ENCODE peak calls at places on chromosome 21, in seven cellular contexts. One of them, this sample, is unnamed.

GRCh38 chr21:39384674-39385298 is 35.9 kb upstream of the HMGN1 start:
- DNase-seq in psoas muscle: no peak
- DNase-seq in CD8-positive, alpha-beta T cell: no peak
- DNase-seq in uterus: no peak
- DNase-seq in lower lobe of right lung: no peak
- DNase-seq in brain microvascular endothelial cell: peak
- DNase-seq in body of pancreas: no peak
- DNase-seq in this sample: no peak

GRCh38 chr21:21046063-21046462 is 47.9 kb downstream of the NCAM2 start:
- DNase-seq in psoas muscle: no peak
- DNase-seq in CD8-positive, alpha-beta T cell: no peak
- DNase-seq in uterus: no peak
- DNase-seq in lower lobe of right lung: no peak
- DNase-seq in brain microvascular endothelial cell: no peak
- DNase-seq in body of pancreas: no peak
- DNase-seq in this sample: no peak

GRCh38 chr21:29812947-29813346 is 126.8 kb downstream of the GRIK1 start:
- DNase-seq in uterus: no peak
- DNase-seq in brain microvascular endothelial cell: no peak
- DNase-seq in body of pancreas: no peak
- DNase-seq in lower lobe of right lung: no peak
- DNase-seq in CD8-positive, alpha-beta T cell: no peak
- DNase-seq in psoas muscle: no peak
- DNase-seq in this sample: no peak

GRCh38 chr21:29290245-29290644 is 8.5 kb upstream of the BACH1 start:
- DNase-seq in CD8-positive, alpha-beta T cell: no peak
- DNase-seq in uterus: no peak
- DNase-seq in lower lobe of right lung: no peak
- DNase-seq in body of pancreas: no peak
- DNase-seq in psoas muscle: no peak
- DNase-seq in brain microvascular endothelial cell: no peak
- DNase-seq in this sample: no peak

GRCh38 chr21:39079617-39080016 is 103.6 kb downstream of the PSMG1 start:
- DNase-seq in uterus: no peak
- DNase-seq in body of pancreas: peak
- DNase-seq in brain microvascular endothelial cell: peak
- DNase-seq in lower lobe of right lung: peak
- DNase-seq in psoas muscle: peak
- DNase-seq in CD8-positive, alpha-beta T cell: no peak
- DNase-seq in this sample: no peak

GRCh38 chr21:20086508-20086907 is 911.7 kb upstream of the NCAM2 start:
- DNase-seq in lower lobe of right lung: no peak
- DNase-seq in brain microvascular endothelial cell: no peak
- DNase-seq in CD8-positive, alpha-beta T cell: no peak
- DNase-seq in uterus: no peak
- DNase-seq in psoas muscle: no peak
- DNase-seq in body of pancreas: no peak
- DNase-seq in this sample: no peak

GRCh38 chr21:41369105-41369914 is 7.5 kb downstream of the MX2 start:
- DNase-seq in lower lobe of right lung: peak
- DNase-seq in body of pancreas: peak
- DNase-seq in uterus: no peak
- DNase-seq in psoas muscle: peak
- DNase-seq in CD8-positive, alpha-beta T cell: peak
- DNase-seq in brain microvascular endothelial cell: no peak
- DNase-seq in this sample: peak

GRCh38 chr21:36917487-36918158 is 48.8 kb downstream of the HLCS start:
- DNase-seq in lower lobe of right lung: no peak
- DNase-seq in brain microvascular endothelial cell: peak
- DNase-seq in psoas muscle: no peak
- DNase-seq in CD8-positive, alpha-beta T cell: no peak
- DNase-seq in uterus: no peak
- DNase-seq in body of pancreas: peak
- DNase-seq in this sample: peak

GRCh38 chr21:42110691-42111469 is 39.8 kb downstream of the UMODL1 start:
- DNase-seq in psoas muscle: peak
- DNase-seq in body of pancreas: no peak
- DNase-seq in CD8-positive, alpha-beta T cell: no peak
- DNase-seq in uterus: no peak
- DNase-seq in brain microvascular endothelial cell: no peak
- DNase-seq in lower lobe of right lung: no peak
- DNase-seq in this sample: no peak

GRCh38 chr21:38769253-38769780 is 36.4 kb upstream of the ETS2 start:
- DNase-seq in CD8-positive, alpha-beta T cell: no peak
- DNase-seq in lower lobe of right lung: no peak
- DNase-seq in brain microvascular endothelial cell: peak
- DNase-seq in uterus: no peak
- DNase-seq in psoas muscle: no peak
- DNase-seq in body of pancreas: no peak
- DNase-seq in this sample: no peak

GRCh38 chr21:40752125-40752524 is 94.8 kb downstream of the DSCAM start:
- DNase-seq in psoas muscle: no peak
- DNase-seq in brain microvascular endothelial cell: no peak
- DNase-seq in lower lobe of right lung: no peak
- DNase-seq in body of pancreas: no peak
- DNase-seq in CD8-positive, alpha-beta T cell: no peak
- DNase-seq in uterus: no peak
- DNase-seq in this sample: peak

GRCh38 chr21:23874271-23874670 is 1733.0 kb downstream of the MRPL39 start:
- DNase-seq in uterus: no peak
- DNase-seq in CD8-positive, alpha-beta T cell: no peak
- DNase-seq in brain microvascular endothelial cell: no peak
- DNase-seq in lower lobe of right lung: no peak
- DNase-seq in body of pancreas: no peak
- DNase-seq in psoas muscle: no peak
- DNase-seq in this sample: no peak

GRCh38 chr21:42319851-42320602 is 4.8 kb upstream of the TFF3 start:
- DNase-seq in brain microvascular endothelial cell: no peak
- DNase-seq in uterus: peak
- DNase-seq in body of pancreas: peak
- DNase-seq in CD8-positive, alpha-beta T cell: no peak
- DNase-seq in psoas muscle: no peak
- DNase-seq in lower lobe of right lung: no peak
- DNase-seq in this sample: peak

GRCh38 chr21:38095220-38095619 is 161.6 kb upstream of the KCNJ15 start:
- DNase-seq in uterus: no peak
- DNase-seq in brain microvascular endothelial cell: peak
- DNase-seq in lower lobe of right lung: no peak
- DNase-seq in body of pancreas: no peak
- DNase-seq in CD8-positive, alpha-beta T cell: no peak
- DNase-seq in psoas muscle: no peak
- DNase-seq in this sample: no peak

GRCh38 chr21:28177008-28177603 is 815.6 kb downstream of the LTN1 start:
- DNase-seq in body of pancreas: no peak
- DNase-seq in uterus: no peak
- DNase-seq in psoas muscle: no peak
- DNase-seq in CD8-positive, alpha-beta T cell: no peak
- DNase-seq in brain microvascular endothelial cell: no peak
- DNase-seq in lower lobe of right lung: no peak
- DNase-seq in this sample: no peak

GRCh38 chr21:36703626-36704280 is 4.8 kb downstream of the SIM2 start:
- DNase-seq in brain microvascular endothelial cell: no peak
- DNase-seq in psoas muscle: no peak
- DNase-seq in lower lobe of right lung: no peak
- DNase-seq in body of pancreas: no peak
- DNase-seq in uterus: no peak
- DNase-seq in CD8-positive, alpha-beta T cell: no peak
- DNase-seq in this sample: no peak

GRCh38 chr21:39388811-39389155 is 39.9 kb upstream of the HMGN1 start:
- DNase-seq in body of pancreas: no peak
- DNase-seq in lower lobe of right lung: no peak
- DNase-seq in uterus: no peak
- DNase-seq in psoas muscle: no peak
- DNase-seq in brain microvascular endothelial cell: no peak
- DNase-seq in CD8-positive, alpha-beta T cell: no peak
- DNase-seq in this sample: no peak

GRCh38 chr21:23963454-23963853 is 1643.8 kb downstream of the MRPL39 start:
- DNase-seq in CD8-positive, alpha-beta T cell: no peak
- DNase-seq in uterus: no peak
- DNase-seq in psoas muscle: no peak
- DNase-seq in lower lobe of right lung: no peak
- DNase-seq in body of pancreas: no peak
- DNase-seq in brain microvascular endothelial cell: peak
- DNase-seq in this sample: no peak

GRCh38 chr21:17802568-17802967 is 16.6 kb downstream of the C21orf91 start:
- DNase-seq in lower lobe of right lung: no peak
- DNase-seq in psoas muscle: no peak
- DNase-seq in CD8-positive, alpha-beta T cell: no peak
- DNase-seq in uterus: no peak
- DNase-seq in body of pancreas: no peak
- DNase-seq in brain microvascular endothelial cell: peak
- DNase-seq in this sample: no peak

GRCh38 chr21:19998450-19998849 is 999.8 kb upstream of the NCAM2 start:
- DNase-seq in body of pancreas: no peak
- DNase-seq in CD8-positive, alpha-beta T cell: no peak
- DNase-seq in brain microvascular endothelial cell: no peak
- DNase-seq in psoas muscle: no peak
- DNase-seq in lower lobe of right lung: no peak
- DNase-seq in uterus: no peak
- DNase-seq in this sample: no peak

GRCh38 chr21:17903029-17903806 is 84.1 kb upstream of the C21orf91 start:
- DNase-seq in body of pancreas: no peak
- DNase-seq in CD8-positive, alpha-beta T cell: no peak
- DNase-seq in uterus: no peak
- DNase-seq in psoas muscle: no peak
- DNase-seq in brain microvascular endothelial cell: no peak
- DNase-seq in lower lobe of right lung: no peak
- DNase-seq in this sample: peak

GRCh38 chr21:42120056-42120903 is 49.2 kb downstream of the UMODL1 start:
- DNase-seq in psoas muscle: no peak
- DNase-seq in lower lobe of right lung: no peak
- DNase-seq in brain microvascular endothelial cell: no peak
- DNase-seq in uterus: no peak
- DNase-seq in CD8-positive, alpha-beta T cell: no peak
- DNase-seq in body of pancreas: no peak
- DNase-seq in this sample: peak

DNA sequence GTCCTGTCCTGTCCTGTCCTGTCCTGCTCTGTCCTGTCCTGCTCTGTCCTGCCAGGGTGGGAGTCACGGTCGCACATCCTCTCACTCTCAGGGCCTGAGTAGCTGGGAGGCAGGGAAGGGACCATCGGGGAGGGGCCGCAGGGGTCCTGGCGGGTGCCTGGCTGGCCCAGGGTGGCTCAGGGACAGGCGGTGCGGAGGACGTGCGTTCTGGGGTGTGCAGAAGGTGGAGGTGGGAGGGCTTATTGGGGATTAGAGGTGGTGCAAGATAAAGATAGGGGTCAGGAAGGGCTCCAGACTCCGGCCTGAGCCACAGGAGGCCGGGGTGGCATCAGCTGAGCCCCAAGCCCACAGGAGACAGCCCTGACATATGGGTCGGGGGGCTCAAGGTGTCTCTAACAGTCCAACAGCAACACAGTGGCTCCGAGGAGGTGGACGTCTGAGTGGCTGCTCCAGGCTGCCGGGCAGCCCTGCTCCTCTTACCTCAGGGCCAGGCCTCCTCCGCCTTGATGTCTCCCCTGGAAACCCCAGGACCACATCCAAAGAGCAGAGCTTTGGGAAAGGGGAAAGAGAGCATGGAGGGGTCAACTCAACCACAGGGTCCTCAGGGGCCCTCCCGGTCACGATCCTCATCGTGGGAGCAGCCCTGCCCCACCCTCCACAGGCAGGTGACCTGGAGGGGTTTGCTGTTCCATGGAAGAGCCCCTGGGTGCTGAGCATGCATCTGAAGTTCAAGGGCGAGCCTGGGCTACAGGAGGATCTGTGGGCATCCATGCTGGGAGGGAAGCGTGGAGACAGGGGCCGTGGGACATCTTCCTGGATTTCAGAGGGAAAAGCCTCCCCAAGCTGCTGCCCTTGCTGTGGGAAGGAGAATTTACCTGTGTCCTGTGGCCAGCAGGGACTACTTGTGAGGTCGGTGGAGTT is 39.6 kb upstream of the ADARB1 start:
- DNase-seq in brain microvascular endothelial cell: no peak
- DNase-seq in lower lobe of right lung: no peak
- DNase-seq in psoas muscle: no peak
- DNase-seq in CD8-positive, alpha-beta T cell: no peak
- DNase-seq in body of pancreas: no peak
- DNase-seq in uterus: peak
- DNase-seq in this sample: no peak
- H3K27ac ChIP-seq in brain microvascular endothelial cell: no peak
- H3K27ac ChIP-seq in lower lobe of right lung: peak
- H3K27ac ChIP-seq in psoas muscle: peak
- H3K27ac ChIP-seq in CD8-positive, alpha-beta T cell: no peak
- H3K27ac ChIP-seq in body of pancreas: no peak
- H3K27ac ChIP-seq in uterus: peak
- H3K27ac ChIP-seq in this sample: no peak

GRCh38 chr21:34846601-34847112 is 177.9 kb downstream of the CLIC6 start:
- DNase-seq in body of pancreas: no peak
- DNase-seq in psoas muscle: peak
- DNase-seq in brain microvascular endothelial cell: peak
- DNase-seq in CD8-positive, alpha-beta T cell: no peak
- DNase-seq in lower lobe of right lung: no peak
- DNase-seq in uterus: no peak
- DNase-seq in this sample: peak
- H3K27ac ChIP-seq in body of pancreas: no peak
- H3K27ac ChIP-seq in psoas muscle: peak
- H3K27ac ChIP-seq in brain microvascular endothelial cell: peak
- H3K27ac ChIP-seq in CD8-positive, alpha-beta T cell: no peak
- H3K27ac ChIP-seq in lower lobe of right lung: peak
- H3K27ac ChIP-seq in uterus: no peak
- H3K27ac ChIP-seq in this sample: no peak

DNA sequence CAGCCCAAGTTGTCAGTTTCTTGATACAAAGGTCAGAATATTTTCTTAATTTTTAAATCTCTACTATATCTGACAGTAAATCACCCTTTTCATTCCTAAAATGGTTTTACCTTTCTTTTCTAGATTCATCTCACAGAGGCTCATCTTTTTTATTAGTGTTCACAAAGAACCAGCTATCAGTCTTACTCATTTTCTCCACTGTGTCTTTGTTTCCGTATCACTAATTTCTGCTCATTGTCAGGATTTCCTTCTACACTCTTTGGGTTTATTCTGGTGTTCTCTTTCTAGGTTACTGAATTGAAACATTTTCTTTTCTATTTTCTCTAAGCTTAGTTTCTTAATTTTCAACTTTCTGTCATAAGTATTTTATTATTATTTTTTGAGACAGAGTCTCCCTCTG is 8.7 kb downstream of the AGPAT3 start:
- DNase-seq in brain microvascular endothelial cell: no peak
- DNase-seq in psoas muscle: no peak
- DNase-seq in body of pancreas: no peak
- DNase-seq in lower lobe of right lung: no peak
- DNase-seq in CD8-positive, alpha-beta T cell: no peak
- DNase-seq in uterus: no peak
- DNase-seq in this sample: no peak
- H3K27ac ChIP-seq in brain microvascular endothelial cell: no peak
- H3K27ac ChIP-seq in psoas muscle: peak
- H3K27ac ChIP-seq in body of pancreas: no peak
- H3K27ac ChIP-seq in lower lobe of right lung: no peak
- H3K27ac ChIP-seq in CD8-positive, alpha-beta T cell: no peak
- H3K27ac ChIP-seq in uterus: no peak
- H3K27ac ChIP-seq in this sample: no peak

DNA sequence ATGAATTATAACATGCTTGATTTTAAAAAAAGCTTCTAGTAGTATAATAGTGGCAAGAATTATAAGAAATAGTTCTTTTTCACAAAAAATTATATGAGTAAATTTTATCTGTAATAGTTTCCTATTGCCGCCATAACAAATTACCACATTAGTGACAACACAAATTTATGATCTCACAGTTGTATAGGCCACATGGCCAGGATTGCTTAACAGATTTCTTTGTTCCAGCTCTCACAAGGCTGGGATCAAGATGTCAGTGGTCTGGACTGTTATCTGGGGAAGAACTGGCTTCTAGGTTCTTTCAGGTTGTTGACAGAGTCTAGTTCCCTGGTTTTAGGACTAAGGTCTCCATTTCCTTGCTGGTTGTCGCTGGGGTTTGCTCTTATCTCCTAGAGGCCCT is 236.4 kb downstream of the USP25 start:
- DNase-seq in psoas muscle: no peak
- DNase-seq in CD8-positive, alpha-beta T cell: no peak
- DNase-seq in uterus: peak
- DNase-seq in lower lobe of right lung: no peak
- DNase-seq in body of pancreas: no peak
- DNase-seq in brain microvascular endothelial cell: no peak
- DNase-seq in this sample: no peak
- H3K27ac ChIP-seq in psoas muscle: no peak
- H3K27ac ChIP-seq in CD8-positive, alpha-beta T cell: no peak
- H3K27ac ChIP-seq in uterus: no peak
- H3K27ac ChIP-seq in lower lobe of right lung: no peak
- H3K27ac ChIP-seq in body of pancreas: no peak
- H3K27ac ChIP-seq in brain microvascular endothelial cell: no peak
- H3K27ac ChIP-seq in this sample: no peak

This sample was measured in endodermal cell.